ENCODE peak calls at places on chromosomes 1 and 21, in nine cellular contexts. M, A, K, G, N, Q, W, E and V are unnamed samples.

GRCh38 chr1:225635649-225636048 is 17.3 kb downstream of the ENAH start:
- DNase-seq in M (no peak), A (no peak), K (no peak), G (no peak), N (no peak), Q (no peak), W (no peak), E (no peak), V (no peak)

GRCh38 chr21:44329086-44329889 is 9.9 kb downstream of the CFAP410 start:
- DNase-seq in M (no peak), A (no peak), K (no peak), G (no peak), N (no peak), Q (no peak), W (no peak), E (no peak), V (no peak)

GRCh38 chr21:34910396-34910795 is 138.7 kb downstream of the RUNX1 start:
- DNase-seq in M (no peak), A (no peak), K (no peak), G (no peak), N (no peak), Q (no peak), W (no peak), E (no peak), V (peak; percentile 80)

GRCh38 chr1:90964444-90965035 is 57.3 kb downstream of the ZNF644 start:
- DNase-seq in M (no peak), A (no peak), K (no peak), G (no peak), N (peak; percentile 39), Q (peak; percentile 13), W (no peak), E (no peak), V (no peak)

GRCh38 chr1:229440821-229441537 is 7.1 kb upstream of the ACTA1 start:
- DNase-seq in M (no peak), A (no peak), K (no peak), G (no peak), N (no peak), Q (no peak), W (no peak), E (peak; percentile 88), V (no peak)

GRCh38 chr1:13651279-13651678 is 48.7 kb upstream of the PRDM2 start:
- DNase-seq in M (no peak), A (no peak), K (no peak), G (no peak), N (no peak), Q (no peak), W (no peak), E (no peak), V (no peak)

GRCh38 chr1:230948903-230949302 is 29.8 kb downstream of the TTC13 start:
- DNase-seq in M (no peak), A (no peak), K (no peak), G (no peak), N (no peak), Q (no peak), W (no peak), E (no peak), V (no peak)

GRCh38 chr21:43343992-43344886 is 82.7 kb downstream of the SIK1 start:
- DNase-seq in M (no peak), A (peak; percentile 79), K (peak; percentile 89), G (no peak), N (no peak), Q (no peak), W (no peak), E (no peak), V (peak; percentile 77)

GRCh38 chr1:14487671-14488070 is 110.8 kb upstream of the KAZN start:
- DNase-seq in M (no peak), A (no peak), K (no peak), G (no peak), N (no peak), Q (no peak), W (no peak), E (no peak), V (no peak)

GRCh38 chr1:2126331-2127180 is 68.0 kb downstream of the FAAP20 start:
- DNase-seq in M (no peak), A (no peak), K (no peak), G (no peak), N (no peak), Q (no peak), W (no peak), E (no peak), V (no peak)

GRCh38 chr1:2125375-2126211 is 69.0 kb downstream of the FAAP20 start:
- DNase-seq in M (no peak), A (no peak), K (no peak), G (no peak), N (no peak), Q (no peak), W (no peak), E (no peak), V (peak; percentile 66)

GRCh38 chr1:2127181-2128145 is 67.1 kb downstream of the FAAP20 start:
- DNase-seq in M (no peak), A (no peak), K (no peak), G (no peak), N (no peak), Q (no peak), W (no peak), E (no peak), V (peak; percentile 89)

GRCh38 chr1:2121071-2121691 is 71.0 kb downstream of the PRKCZ start:
- DNase-seq in M (no peak), A (no peak), K (no peak), G (no peak), N (no peak), Q (no peak), W (no peak), E (no peak), V (no peak)

GRCh38 chr1:2124446-2125198 is 70.0 kb downstream of the FAAP20 start:
- DNase-seq in M (no peak), A (no peak), K (no peak), G (no peak), N (no peak), Q (no peak), W (no peak), E (no peak), V (no peak)
- TF ChIP-seq POLR2AphosphoS5 in M (no peak), A (no peak), K (no peak), G (no peak), N (no peak), Q (no peak), W (no peak), E (no peak), V (no peak)

GRCh38 chr1:9688599-9688998 is 37.1 kb downstream of the PIK3CD start:
- DNase-seq in M (no peak), A (no peak), K (no peak), G (no peak), N (no peak), Q (no peak), W (no peak), E (no peak), V (no peak)
- H3K4me1 ChIP-seq in M (peaks cover 36% of the 10 kb centered on the region), A (peaks cover 9% of the 10 kb centered on the region), K (peaks cover 33% of the 10 kb centered on the region), G (peaks cover 37% of the 10 kb centered on the region), N (peaks cover 31% of the 10 kb centered on the region), Q (peaks cover 27% of the 10 kb centered on the region), W (peaks cover 38% of the 10 kb centered on the region), E (peaks cover 27% of the 10 kb centered on the region), V (peaks cover 38% of the 10 kb centered on the region)

DNA sequence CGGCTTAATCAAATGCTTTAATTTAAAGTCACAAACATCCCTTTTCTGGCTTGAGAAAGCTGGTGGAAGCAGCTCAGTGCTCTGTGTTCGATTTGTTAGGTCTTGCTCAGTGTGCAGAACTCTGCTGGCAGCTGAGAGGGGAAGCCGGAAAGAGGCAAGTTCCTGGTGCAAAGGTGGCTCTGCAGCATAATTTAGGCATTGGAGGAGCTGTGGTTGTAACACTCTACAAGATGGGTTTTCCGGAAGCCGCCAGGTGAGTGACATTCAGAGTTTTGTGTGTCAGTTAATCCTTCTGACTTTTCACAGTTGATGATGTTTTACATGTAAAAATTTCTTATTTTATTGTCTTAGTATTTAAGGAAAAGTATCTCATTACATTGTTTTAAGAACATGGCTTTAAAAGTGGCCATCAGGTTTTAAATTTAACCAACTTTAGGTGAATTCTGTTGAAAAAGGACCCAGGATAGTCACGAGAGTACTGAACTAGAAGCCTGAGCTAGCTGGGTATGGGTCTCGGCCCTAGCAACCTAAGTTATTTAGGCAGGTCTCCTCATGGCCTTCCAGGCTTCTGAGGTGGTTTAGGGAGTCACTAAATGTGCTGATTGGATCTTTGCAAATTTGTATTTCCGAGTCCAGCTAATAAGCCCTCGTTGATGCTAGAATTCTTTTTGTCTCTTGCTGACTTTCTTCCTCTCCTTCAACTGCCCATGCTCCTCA is 47.1 kb upstream of the PODN start:
- DNase-seq in M (peak; percentile 85), A (peak; percentile 61), K (peak; percentile 82), G (no peak), N (peak; percentile 93), Q (peak; percentile 86), W (peak; percentile 85), E (peak; percentile 82), V (peak; percentile 89)
- TF ChIP-seq POLR2A in M (peak; percentile 52), A (no peak), K (no peak), G (no peak), N (peak; percentile 74), Q (no peak), W (no peak), E (peak; percentile 79), V (peak; percentile 29)

GRCh38 chr1:153531638-153532037 is 4.2 kb downstream of the S100A6 start:
- DNase-seq in M (no peak), A (no peak), K (no peak), G (no peak), N (no peak), Q (no peak), W (peak; percentile 22), E (no peak), V (no peak)

GRCh38 chr1:153534226-153534932 is 1.4 kb downstream of the S100A6 start:
- DNase-seq in M (no peak), A (no peak), K (no peak), G (no peak), N (no peak), Q (no peak), W (peak; percentile 79), E (no peak), V (no peak)

GRCh38 chr1:153533689-153534201 is 2.0 kb downstream of the S100A6 start:
- DNase-seq in M (peak; percentile 54), A (no peak), K (no peak), G (no peak), N (peak; percentile 58), Q (peak; percentile 76), W (peak; percentile 85), E (no peak), V (no peak)

GRCh38 chr1:153532161-153532560 is 3.6 kb downstream of the S100A6 start:
- DNase-seq in M (no peak), A (no peak), K (no peak), G (no peak), N (no peak), Q (no peak), W (peak; percentile 41), E (no peak), V (no peak)

DNA sequence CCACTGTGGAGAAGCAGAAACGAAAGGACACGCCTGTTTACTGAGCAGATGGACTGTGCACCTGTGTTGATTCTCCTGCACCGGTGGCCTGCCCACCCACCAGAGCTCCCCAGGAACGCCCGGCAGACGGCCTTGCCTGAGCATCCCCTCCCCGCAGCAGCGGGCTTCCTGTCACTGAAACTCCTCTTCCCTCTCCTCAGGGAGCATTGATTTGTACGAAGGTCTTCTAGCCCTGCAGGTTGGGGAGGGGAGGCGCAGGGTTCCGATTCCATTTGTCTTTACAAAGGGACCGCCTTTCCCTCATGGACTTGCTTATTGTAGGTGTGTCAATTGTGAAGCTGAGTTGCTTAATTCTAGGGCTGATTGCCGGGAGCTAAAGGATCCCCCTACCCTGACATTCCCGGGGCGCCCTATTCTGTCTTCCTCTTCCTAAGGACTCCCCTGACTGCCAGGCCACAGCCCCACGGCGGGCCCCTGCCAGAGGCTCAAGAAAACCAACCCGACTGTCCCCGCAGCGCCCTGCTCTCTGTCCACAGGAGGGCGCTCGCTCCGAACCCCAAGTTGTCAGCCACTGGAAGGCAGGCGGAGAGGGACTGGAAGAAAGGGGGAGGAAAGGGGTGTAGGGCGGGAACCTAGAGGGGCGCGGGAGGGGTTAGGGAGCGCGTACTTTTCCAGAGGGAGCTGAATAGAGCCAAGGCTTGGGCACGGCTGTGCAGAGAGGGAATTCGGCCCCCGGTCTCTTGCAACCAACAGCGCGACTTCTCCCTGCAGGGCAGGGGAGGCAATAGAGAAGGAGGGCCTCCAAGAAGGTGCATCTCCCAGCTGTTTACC is 2.8 kb downstream of the S100A6 start:
- DNase-seq in M (peak; percentile 92), A (peak; percentile 87), K (peak; percentile 88), G (peak; percentile 96), N (peak; percentile 92), Q (peak; percentile 81), W (peak; percentile 96), E (no peak), V (peak; percentile 95)
- TF ChIP-seq POLR2AphosphoS5 in M (peak; percentile 79), A (peak; percentile 62), K (peak; percentile 31), G (peak; percentile 85), N (no peak), Q (no peak), W (peak; percentile 68), E (no peak), V (peak; percentile 56)